ENCODE peak calls at places on chromosome 13, in ten cellular contexts. S is COLO829; D is stimulated activated CD8-positive, alpha-beta memory T cell treated with anti-CD3 and anti-CD28 coated beads, Interleukin-4, amount 100 ng/mL, for 4 hours; Q is activated gamma-delta T cell treated with Interleukin-2 at 50 U/mL for 16 hours; J is HT-29; N is NCI-H187; B is GM19239; R is activated T-cell treated with anti-CD3 and anti-CD28 coated beads, Interleukin-2, amount 50 U/mL, for 72 hours; Y is pons; V is effector CD8-positive, alpha-beta T cell. M is an unnamed sample.

GRCh38 chr13:95418946-95419345 is 117.7 kb upstream of the ABCC4 start:
- DNase-seq in S (no peak), R (no peak), B (no peak), N (no peak), Q (no peak), D (no peak), V (no peak), Y (no peak), J (no peak), M (no peak)

GRCh38 chr13:109727251-109727650 is 59.1 kb downstream of the IRS2 start:
- DNase-seq in Y (no peak), S (no peak), V (no peak), J (no peak), R (no peak), B (no peak), Q (no peak), D (no peak), N (no peak), M (no peak)

GRCh38 chr13:25901460-25902376 is 150.1 kb downstream of the SHISA2 start:
- DNase-seq in Q (peak), B (peak), J (peak), V (no peak), S (peak), N (no peak), D (no peak), Y (no peak), R (peak), M (peak)

GRCh38 chr13:24308488-24309020 is 826 bp upstream of the C1QTNF9 start:
- DNase-seq in D (no peak), Q (no peak), J (no peak), B (no peak), R (no peak), Y (no peak), N (no peak), S (no peak), V (no peak), M (no peak)

GRCh38 chr13:28560612-28561011 is 65.7 kb upstream of the FLT1 start:
- DNase-seq in R (no peak), J (no peak), Y (no peak), N (no peak), Q (no peak), B (no peak), V (no peak), S (no peak), D (no peak), M (no peak)

GRCh38 chr13:44842158-44842557 is 147.1 kb downstream of the NUFIP1 start:
- DNase-seq in J (peak), Q (no peak), V (no peak), D (no peak), Y (no peak), B (no peak), S (no peak), N (no peak), R (no peak), M (no peak)

GRCh38 chr13:69970521-69970920 is 137.1 kb upstream of the ATXN8OS start:
- DNase-seq in B (no peak), Q (no peak), N (no peak), S (peak), D (no peak), J (peak), Y (peak), R (no peak), V (no peak), M (no peak)

GRCh38 chr13:76730220-76730619 is 156.0 kb downstream of the KCTD12 start:
- DNase-seq in Q (no peak), B (no peak), D (no peak), S (no peak), N (no peak), J (no peak), V (no peak), Y (no peak), R (no peak), M (no peak)

GRCh38 chr13:84980571-84980970 is 818.6 kb downstream of the SLITRK6 start:
- DNase-seq in J (no peak), V (no peak), S (no peak), D (no peak), Y (no peak), B (no peak), Q (no peak), N (no peak), R (no peak), M (no peak)

GRCh38 chr13:60431108-60431700 is 34.2 kb downstream of the TDRD3 start:
- DNase-seq in Y (peak), V (no peak), B (no peak), S (peak), J (peak), R (no peak), D (no peak), Q (no peak), N (no peak), M (peak)

GRCh38 chr13:24304620-24305019 is 4.8 kb upstream of the C1QTNF9 start:
- DNase-seq in B (no peak), J (no peak), V (no peak), N (no peak), R (no peak), Y (no peak), S (no peak), Q (no peak), D (no peak), M (no peak)

GRCh38 chr13:51957377-51958216 is 53.7 kb downstream of the ATP7B start:
- DNase-seq in J (peak), V (no peak), D (no peak), Q (no peak), B (no peak), S (no peak), R (no peak), Y (no peak), N (peak), M (no peak)

GRCh38 chr13:102694944-102695343 is at the start of gene METTL21C:
- DNase-seq in Q (no peak), D (no peak), V (no peak), Y (no peak), B (no peak), R (no peak), S (no peak), N (no peak), J (no peak), M (no peak)

GRCh38 chr13:107644136-107644535 is 571.2 kb downstream of the LIG4 start:
- DNase-seq in R (no peak), V (no peak), J (no peak), Y (no peak), N (no peak), B (no peak), S (no peak), Q (no peak), D (no peak), M (no peak)

GRCh38 chr13:99661791-99662190 is 160.5 kb downstream of the TM9SF2 start:
- DNase-seq in N (no peak), Q (no peak), J (no peak), D (no peak), V (no peak), Y (no peak), S (no peak), B (no peak), R (no peak), M (no peak)

GRCh38 chr13:109665781-109666249 is 120.6 kb downstream of the IRS2 start:
- DNase-seq in J (no peak), R (no peak), V (no peak), Y (no peak), Q (no peak), S (no peak), D (no peak), B (no peak), N (no peak), M (no peak)

GRCh38 chr13:31797154-31797775 is 57.9 kb downstream of the RXFP2 start:
- DNase-seq in J (peak), S (peak), R (no peak), B (no peak), N (no peak), D (no peak), V (no peak), Q (no peak), Y (peak), M (no peak)

M was measured in NCI-H1436 treated with DMSO at 0.1 percent for 48 hours.